ENCODE peak calls at places on chromosomes 11 and 22, in five cellular contexts. E is Peyer's patch, F is heart left ventricle, C is uterus, H is thyroid gland. Q is an unnamed sample.
A peak's percentile ranks its signal among the peaks of the same experiment; 100 is the strongest.

GRCh38 chr11:70541699-70542098 is 143.4 kb downstream of the CTTN start:
- DNase-seq in E (peak; percentile 8), F (no peak), C (no peak), H (no peak), Q (no peak)

GRCh38 chr11:5269715-5270147 is at the start of gene HBE1:
- DNase-seq in E (no peak), F (no peak), C (no peak), H (no peak), Q (no peak)

GRCh38 chr11:79864882-79865281 is 424.1 kb upstream of the TENM4 start:
- DNase-seq in E (no peak), F (no peak), C (no peak), H (no peak), Q (peak; percentile 63)

GRCh38 chr22:28630185-28630580 is 49.5 kb downstream of the TTC28 start:
- DNase-seq in E (no peak), F (no peak), C (no peak), H (peak; percentile 39), Q (no peak)

GRCh38 chr11:85517272-85517671 is 109.9 kb downstream of the DLG2 start:
- DNase-seq in E (no peak), F (no peak), C (no peak), H (no peak), Q (no peak)

GRCh38 chr11:131033151-131033651 is 116.9 kb upstream of the SNX19 start:
- DNase-seq in E (no peak), F (peak; percentile 20), C (no peak), H (peak; percentile 49), Q (no peak)

GRCh38 chr11:33658195-33658900 is 42.3 kb downstream of the C11orf91 start:
- DNase-seq in E (no peak), F (no peak), C (no peak), H (no peak), Q (no peak)

GRCh38 chr11:131278472-131278871 is 91.9 kb upstream of the NTM start:
- DNase-seq in E (no peak), F (no peak), C (no peak), H (no peak), Q (no peak)

GRCh38 chr22:38751422-38752346 is 4.1 kb downstream of the SUN2 start:
- DNase-seq in E (no peak), F (no peak), C (no peak), H (peak; percentile 36), Q (peak; percentile 83)

GRCh38 chr11:35427158-35427557 is 7.8 kb upstream of the SLC1A2 start:
- DNase-seq in E (no peak), F (no peak), C (no peak), H (peak; percentile 75), Q (no peak)

GRCh38 chr11:29260939-29261705 is 755.7 kb downstream of the KCNA4 start:
- DNase-seq in E (no peak), F (no peak), C (no peak), H (no peak), Q (no peak)

GRCh38 chr11:85195934-85196333 is 431.2 kb downstream of the DLG2 start:
- DNase-seq in E (no peak), F (no peak), C (no peak), H (no peak), Q (no peak)

GRCh38 chr11:10327254-10327653 is 22.4 kb downstream of the ADM start:
- DNase-seq in E (no peak), F (no peak), C (no peak), H (no peak), Q (no peak)

GRCh38 chr22:49369726-49370717 is 457.7 kb downstream of the BRD1 start:
- DNase-seq in E (no peak), F (no peak), C (no peak), H (no peak), Q (no peak)

GRCh38 chr22:29143848-29144785 is 61.6 kb upstream of the EMID1 start:
- DNase-seq in E (no peak), F (no peak), C (no peak), H (no peak), Q (no peak)

GRCh38 chr11:61495801-61496601 is 12.5 kb upstream of the LRRC10B start:
- DNase-seq in E (no peak), F (no peak), C (no peak), H (no peak), Q (no peak)

GRCh38 chr11:64560139-64560771 is 30.8 kb upstream of the SLC22A12 start:
- DNase-seq in E (peak; percentile 34), F (no peak), C (no peak), H (no peak), Q (peak; percentile 1)

GRCh38 chr11:77502501-77502900 is 28.6 kb upstream of the PAK1 start:
- DNase-seq in E (no peak), F (no peak), C (no peak), H (no peak), Q (no peak)

GRCh38 chr11:2204361-2205213 is 33.0 kb upstream of the TH start:
- DNase-seq in E (peak; percentile 52), F (peak; percentile 4), C (no peak), H (no peak), Q (peak; percentile 10)

GRCh38 chr11:63023851-63024648 is 8.4 kb upstream of the SLC22A8 start:
- DNase-seq in E (peak; percentile 85), F (peak; percentile 84), C (peak; percentile 84), H (peak; percentile 88), Q (peak; percentile 88)

GRCh38 chr11:117300773-117301172 is 9.6 kb downstream of the BACE1-AS start:
- DNase-seq in E (no peak), F (no peak), C (no peak), H (no peak), Q (no peak)

GRCh38 chr22:49015993-49016908 is 811.4 kb downstream of the BRD1 start:
- DNase-seq in E (no peak), F (peak; percentile 34), C (peak; percentile 29), H (no peak), Q (no peak)

GRCh38 chr11:28231475-28231874 is 123.3 kb downstream of the METTL15 start:
- DNase-seq in E (no peak), F (no peak), C (no peak), H (no peak), Q (no peak)

GRCh38 chr11:32056445-32056844 is 34.4 kb upstream of the RCN1 start:
- DNase-seq in E (no peak), F (no peak), C (no peak), H (no peak), Q (no peak)

GRCh38 chr11:118691926-118692830 is 12.7 kb upstream of the TREH start:
- DNase-seq in E (no peak), F (no peak), C (no peak), H (no peak), Q (peak; percentile 23)

GRCh38 chr11:113991170-113991569 is 16.3 kb downstream of the HTR3A start:
- DNase-seq in E (no peak), F (no peak), C (no peak), H (peak; percentile 42), Q (no peak)

GRCh38 chr22:23241562-23242472 is 61.5 kb downstream of the BCR start:
- DNase-seq in E (no peak), F (no peak), C (no peak), H (no peak), Q (no peak)

GRCh38 chr22:26170795-26171194 is 1.5 kb downstream of the SEZ6L start:
- DNase-seq in E (no peak), F (peak; percentile 18), C (no peak), H (no peak), Q (no peak)

GRCh38 chr11:74388678-74389327 is 9.4 kb downstream of the PGM2L1 start:
- DNase-seq in E (no peak), F (peak; percentile 48), C (peak; percentile 79), H (peak; percentile 73), Q (peak; percentile 58)

GRCh38 chr11:100810666-100811065 is 123.6 kb downstream of the ARHGAP42 start:
- DNase-seq in E (no peak), F (no peak), C (no peak), H (no peak), Q (no peak)

GRCh38 chr11:62505112-62505783 is 41.4 kb downstream of the AHNAK start:
- DNase-seq in E (peak; percentile 88), F (peak; percentile 46), C (peak; percentile 28), H (no peak), Q (peak; percentile 78)

GRCh38 chr11:23932485-23932898 is 564.4 kb upstream of the LUZP2 start:
- DNase-seq in E (no peak), F (no peak), C (no peak), H (no peak), Q (no peak)

GRCh38 chr11:67118059-67118766 is 850 bp upstream of the KDM2A start:
- DNase-seq in E (no peak), F (peak; percentile 51), C (peak; percentile 51), H (peak; percentile 45), Q (peak; percentile 50)
- TF ChIP-seq POLR2A in E (no peak), F (no peak), C (no peak), H (no peak), Q (no peak)

GRCh38 chr11:12377824-12378593 is 638 bp downstream of the PARVA start:
- DNase-seq in E (peak; percentile 87), F (peak; percentile 65), C (peak; percentile 73), H (peak; percentile 77), Q (peak; percentile 86)
- TF ChIP-seq POLR2A in E (peak; percentile 25), F (no peak), C (no peak), H (no peak), Q (peak; percentile 17)

DNA sequence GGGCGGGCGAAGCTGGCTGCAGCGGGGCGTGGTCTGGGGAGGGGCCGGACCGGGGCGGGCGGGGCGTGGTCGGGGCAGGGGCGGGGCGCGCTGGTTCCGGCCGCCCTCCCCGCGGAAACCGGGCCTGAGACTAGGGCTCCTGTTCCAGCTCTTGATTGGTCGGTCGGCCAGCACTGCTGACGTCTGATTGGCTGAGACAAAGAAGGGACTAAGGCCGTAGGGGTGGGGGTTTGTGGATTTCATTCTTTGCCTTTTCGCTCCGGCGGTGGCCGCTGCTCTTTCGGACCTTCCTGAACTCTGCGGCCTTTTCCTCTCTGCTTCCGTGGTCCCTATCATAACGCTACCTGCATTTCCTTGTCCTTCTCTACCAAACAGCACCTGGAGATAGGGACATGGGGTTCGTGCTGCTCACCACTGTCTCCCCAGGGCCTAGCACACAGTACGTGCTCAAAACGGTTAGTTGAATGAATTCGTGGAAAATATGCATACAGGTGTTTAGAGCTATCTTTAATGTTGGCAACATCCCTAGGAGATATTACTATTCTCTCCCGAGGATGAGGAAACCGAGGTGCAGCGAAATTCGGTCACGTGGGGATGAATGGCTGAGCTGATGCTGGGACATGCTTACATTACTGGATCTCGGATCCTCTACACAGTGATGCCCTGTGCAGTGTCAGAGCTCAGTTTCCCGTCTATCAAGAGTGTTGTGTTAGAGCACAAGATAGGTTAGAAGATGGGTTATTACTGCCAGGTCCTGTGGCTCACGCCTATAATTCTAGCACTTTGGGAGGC is 62.8 kb downstream of the NFAM1 start:
- DNase-seq in E (peak; percentile 93), F (peak; percentile 90), C (peak; percentile 93), H (peak; percentile 94), Q (peak; percentile 93)
- TF ChIP-seq POLR2A in E (no peak), F (no peak), C (no peak), H (no peak), Q (no peak)

GRCh38 chr22:47284822-47285221 is 522.4 kb downstream of the TBC1D22A start:
- DNase-seq in E (no peak), F (no peak), C (no peak), H (no peak), Q (no peak)
- TF ChIP-seq POLR2A in E (no peak), F (no peak), C (no peak), H (no peak), Q (no peak)

Q was measured in transverse colon.